ENCODE peak calls at places on chromosome 10, in five cellular contexts. One of them, this sample, is unnamed.

GRCh38 chr10:5071411-5072198 is 22.6 kb upstream of the AKR1C3 start:
- DNase-seq in AG04450: peak; percentile 26
- DNase-seq in adrenal gland: peak; percentile 89
- DNase-seq in WTC11: no peak
- DNase-seq in CD4-positive, alpha-beta T cell: no peak
- DNase-seq in this sample: peak; percentile 22

GRCh38 chr10:124091646-124092269 is 1.6 kb downstream of the CHST15 start:
- DNase-seq in adrenal gland: peak; percentile 37
- DNase-seq in AG04450: no peak
- DNase-seq in CD4-positive, alpha-beta T cell: no peak
- DNase-seq in WTC11: peak; percentile 59
- DNase-seq in this sample: no peak

GRCh38 chr10:133035952-133036351 is 51.8 kb upstream of the ADGRA1 start:
- DNase-seq in AG04450: no peak
- DNase-seq in adrenal gland: no peak
- DNase-seq in WTC11: no peak
- DNase-seq in CD4-positive, alpha-beta T cell: no peak
- DNase-seq in this sample: no peak

GRCh38 chr10:125344573-125345121 is 184.3 kb upstream of the CTBP2 start:
- DNase-seq in WTC11: no peak
- DNase-seq in adrenal gland: no peak
- DNase-seq in AG04450: no peak
- DNase-seq in CD4-positive, alpha-beta T cell: no peak
- DNase-seq in this sample: peak; percentile 70

GRCh38 chr10:65350619-65351018 is 1575.2 kb upstream of the LRRTM3 start:
- DNase-seq in AG04450: no peak
- DNase-seq in WTC11: no peak
- DNase-seq in CD4-positive, alpha-beta T cell: no peak
- DNase-seq in adrenal gland: no peak
- DNase-seq in this sample: no peak

GRCh38 chr10:130914377-130914776 is 397.1 kb downstream of the TCERG1L start:
- DNase-seq in WTC11: no peak
- DNase-seq in AG04450: no peak
- DNase-seq in CD4-positive, alpha-beta T cell: no peak
- DNase-seq in adrenal gland: no peak
- DNase-seq in this sample: no peak

GRCh38 chr10:6072215-6072941 is 10.2 kb upstream of the IL2RA start:
- DNase-seq in CD4-positive, alpha-beta T cell: no peak
- DNase-seq in WTC11: no peak
- DNase-seq in adrenal gland: no peak
- DNase-seq in AG04450: no peak
- DNase-seq in this sample: no peak

GRCh38 chr10:113103131-113103830 is 153.2 kb downstream of the TCF7L2 start:
- DNase-seq in AG04450: no peak
- DNase-seq in WTC11: no peak
- DNase-seq in CD4-positive, alpha-beta T cell: no peak
- DNase-seq in adrenal gland: no peak
- DNase-seq in this sample: no peak

GRCh38 chr10:97371696-97372095 is 29.4 kb downstream of the RRP12 start:
- DNase-seq in adrenal gland: no peak
- DNase-seq in AG04450: no peak
- DNase-seq in WTC11: no peak
- DNase-seq in CD4-positive, alpha-beta T cell: no peak
- DNase-seq in this sample: no peak

GRCh38 chr10:124609698-124610097 is 134.5 kb downstream of the FAM53B start:
- DNase-seq in CD4-positive, alpha-beta T cell: no peak
- DNase-seq in adrenal gland: no peak
- DNase-seq in WTC11: no peak
- DNase-seq in AG04450: no peak
- DNase-seq in this sample: no peak

GRCh38 chr10:73168486-73168844 is 546 bp downstream of the FAM149B1 start:
- DNase-seq in AG04450: no peak
- DNase-seq in CD4-positive, alpha-beta T cell: no peak
- DNase-seq in WTC11: no peak
- DNase-seq in adrenal gland: no peak
- DNase-seq in this sample: no peak

GRCh38 chr10:12690525-12691139 is 310.9 kb downstream of the CCDC3 start:
- DNase-seq in AG04450: no peak
- DNase-seq in WTC11: no peak
- DNase-seq in CD4-positive, alpha-beta T cell: no peak
- DNase-seq in adrenal gland: no peak
- DNase-seq in this sample: no peak

GRCh38 chr10:35413985-35414861 is 77.9 kb downstream of the CCNY start:
- DNase-seq in CD4-positive, alpha-beta T cell: peak; percentile 10
- DNase-seq in adrenal gland: peak; percentile 24
- DNase-seq in WTC11: no peak
- DNase-seq in AG04450: no peak
- DNase-seq in this sample: no peak

GRCh38 chr10:30002438-30003266 is 56.7 kb downstream of the JCAD start:
- DNase-seq in CD4-positive, alpha-beta T cell: peak; percentile 52
- DNase-seq in WTC11: peak; percentile 91
- DNase-seq in AG04450: no peak
- DNase-seq in adrenal gland: peak; percentile 73
- DNase-seq in this sample: peak; percentile 70

GRCh38 chr10:88315746-88316145 is 267.4 kb downstream of the RNLS start:
- DNase-seq in WTC11: no peak
- DNase-seq in AG04450: no peak
- DNase-seq in adrenal gland: no peak
- DNase-seq in CD4-positive, alpha-beta T cell: no peak
- DNase-seq in this sample: no peak

GRCh38 chr10:103474077-103474476 is 5.0 kb downstream of the CALHM3 start:
- DNase-seq in AG04450: no peak
- DNase-seq in CD4-positive, alpha-beta T cell: no peak
- DNase-seq in WTC11: no peak
- DNase-seq in adrenal gland: no peak
- DNase-seq in this sample: no peak

GRCh38 chr10:97178074-97178473 is 7.7 kb downstream of the SLIT1 start:
- DNase-seq in adrenal gland: no peak
- DNase-seq in AG04450: no peak
- DNase-seq in CD4-positive, alpha-beta T cell: no peak
- DNase-seq in WTC11: no peak
- DNase-seq in this sample: no peak

This sample was measured in G401.